ENCODE peak calls at places on chromosomes 4 and X, in nine cellular contexts. One of them, this sample, is unnamed. For H3K9me3, the result is how much of the 10 kb centered on the place peaks cover.

GRCh38 chrX:24026403-24026801 is 584 bp downstream of the KLHL15 start:
- DNase-seq in mucosa of descending colon: no peak
- DNase-seq in upper lobe of right lung: no peak
- DNase-seq in CD8-positive, alpha-beta memory T cell: no peak
- DNase-seq in IMR-90: no peak
- DNase-seq in lower lobe of right lung: no peak
- DNase-seq in heart left ventricle: no peak
- DNase-seq in Panc1: no peak
- DNase-seq in stomach: no peak
- DNase-seq in this sample: no peak

GRCh38 chr4:114364857-114365256 is 233.8 kb upstream of the UGT8 start:
- DNase-seq in mucosa of descending colon: no peak
- DNase-seq in upper lobe of right lung: no peak
- DNase-seq in CD8-positive, alpha-beta memory T cell: no peak
- DNase-seq in IMR-90: peak
- DNase-seq in lower lobe of right lung: no peak
- DNase-seq in heart left ventricle: peak
- DNase-seq in Panc1: no peak
- DNase-seq in stomach: no peak
- DNase-seq in this sample: no peak

GRCh38 chr4:2141762-2142520 is 82.8 kb downstream of the NAT8L start:
- DNase-seq in mucosa of descending colon: no peak
- DNase-seq in upper lobe of right lung: no peak
- DNase-seq in CD8-positive, alpha-beta memory T cell: no peak
- DNase-seq in IMR-90: no peak
- DNase-seq in lower lobe of right lung: no peak
- DNase-seq in heart left ventricle: no peak
- DNase-seq in Panc1: no peak
- DNase-seq in stomach: no peak
- DNase-seq in this sample: no peak

GRCh38 chr4:150297861-150298474 is 219.7 kb downstream of the DCLK2 start:
- DNase-seq in mucosa of descending colon: no peak
- DNase-seq in upper lobe of right lung: no peak
- DNase-seq in CD8-positive, alpha-beta memory T cell: no peak
- DNase-seq in IMR-90: peak
- DNase-seq in lower lobe of right lung: no peak
- DNase-seq in heart left ventricle: no peak
- DNase-seq in Panc1: no peak
- DNase-seq in stomach: no peak
- DNase-seq in this sample: no peak

GRCh38 chr4:64756016-64756415 is 346.8 kb upstream of the TECRL start:
- DNase-seq in mucosa of descending colon: no peak
- DNase-seq in upper lobe of right lung: no peak
- DNase-seq in CD8-positive, alpha-beta memory T cell: no peak
- DNase-seq in IMR-90: no peak
- DNase-seq in lower lobe of right lung: no peak
- DNase-seq in heart left ventricle: no peak
- DNase-seq in Panc1: no peak
- DNase-seq in stomach: no peak
- DNase-seq in this sample: no peak

GRCh38 chr4:16617416-16617815 is 281.0 kb downstream of the LDB2 start:
- DNase-seq in mucosa of descending colon: no peak
- DNase-seq in upper lobe of right lung: no peak
- DNase-seq in CD8-positive, alpha-beta memory T cell: no peak
- DNase-seq in IMR-90: peak
- DNase-seq in lower lobe of right lung: no peak
- DNase-seq in heart left ventricle: no peak
- DNase-seq in Panc1: no peak
- DNase-seq in stomach: no peak
- DNase-seq in this sample: no peak

GRCh38 chrX:96703379-96703778 is 18.7 kb downstream of the DIAPH2 start:
- DNase-seq in mucosa of descending colon: no peak
- DNase-seq in upper lobe of right lung: no peak
- DNase-seq in CD8-positive, alpha-beta memory T cell: no peak
- DNase-seq in IMR-90: no peak
- DNase-seq in lower lobe of right lung: no peak
- DNase-seq in heart left ventricle: no peak
- DNase-seq in Panc1: no peak
- DNase-seq in stomach: no peak
- DNase-seq in this sample: no peak

GRCh38 chr4:185138161-185138560 is 4.9 kb upstream of the SLC25A4 start:
- DNase-seq in mucosa of descending colon: no peak
- DNase-seq in upper lobe of right lung: no peak
- DNase-seq in CD8-positive, alpha-beta memory T cell: no peak
- DNase-seq in IMR-90: no peak
- DNase-seq in lower lobe of right lung: no peak
- DNase-seq in heart left ventricle: no peak
- DNase-seq in Panc1: no peak
- DNase-seq in stomach: no peak
- DNase-seq in this sample: no peak

GRCh38 chrX:68833855-68834331 is 5.1 kb downstream of the EFNB1 start:
- DNase-seq in mucosa of descending colon: peak
- DNase-seq in upper lobe of right lung: no peak
- DNase-seq in CD8-positive, alpha-beta memory T cell: no peak
- DNase-seq in IMR-90: no peak
- DNase-seq in lower lobe of right lung: no peak
- DNase-seq in heart left ventricle: peak
- DNase-seq in Panc1: no peak
- DNase-seq in stomach: no peak
- DNase-seq in this sample: no peak

GRCh38 chr4:158796370-158797140 is 27.7 kb downstream of the FNIP2 start:
- DNase-seq in mucosa of descending colon: no peak
- DNase-seq in upper lobe of right lung: peak
- DNase-seq in CD8-positive, alpha-beta memory T cell: no peak
- DNase-seq in IMR-90: peak
- DNase-seq in lower lobe of right lung: peak
- DNase-seq in heart left ventricle: peak
- DNase-seq in Panc1: no peak
- DNase-seq in stomach: no peak
- DNase-seq in this sample: no peak

GRCh38 chr4:9704551-9705332 is 76.7 kb upstream of the DRD5 start:
- DNase-seq in mucosa of descending colon: no peak
- DNase-seq in upper lobe of right lung: no peak
- DNase-seq in CD8-positive, alpha-beta memory T cell: no peak
- DNase-seq in IMR-90: no peak
- DNase-seq in lower lobe of right lung: no peak
- DNase-seq in heart left ventricle: no peak
- DNase-seq in Panc1: no peak
- DNase-seq in stomach: no peak
- DNase-seq in this sample: no peak

GRCh38 chr4:174218127-174218790 is 65.2 kb downstream of the FBXO8 start:
- DNase-seq in mucosa of descending colon: no peak
- DNase-seq in upper lobe of right lung: no peak
- DNase-seq in CD8-positive, alpha-beta memory T cell: no peak
- DNase-seq in IMR-90: no peak
- DNase-seq in lower lobe of right lung: no peak
- DNase-seq in heart left ventricle: no peak
- DNase-seq in Panc1: no peak
- DNase-seq in stomach: no peak
- DNase-seq in this sample: no peak

GRCh38 chr4:5992171-5993062 is 25.8 kb downstream of the C4orf50 start:
- DNase-seq in mucosa of descending colon: no peak
- DNase-seq in upper lobe of right lung: peak
- DNase-seq in CD8-positive, alpha-beta memory T cell: no peak
- DNase-seq in IMR-90: no peak
- DNase-seq in lower lobe of right lung: no peak
- DNase-seq in heart left ventricle: no peak
- DNase-seq in Panc1: no peak
- DNase-seq in stomach: no peak
- DNase-seq in this sample: no peak

GRCh38 chrX:84186603-84187358 is 1.2 kb downstream of the RPS6KA6 start:
- DNase-seq in mucosa of descending colon: no peak
- DNase-seq in upper lobe of right lung: no peak
- DNase-seq in CD8-positive, alpha-beta memory T cell: no peak
- DNase-seq in IMR-90: peak
- DNase-seq in lower lobe of right lung: no peak
- DNase-seq in heart left ventricle: no peak
- DNase-seq in Panc1: no peak
- DNase-seq in stomach: no peak
- DNase-seq in this sample: no peak

GRCh38 chr4:40486534-40486933 is 143.1 kb downstream of the RBM47 start:
- DNase-seq in mucosa of descending colon: no peak
- DNase-seq in upper lobe of right lung: no peak
- DNase-seq in CD8-positive, alpha-beta memory T cell: no peak
- DNase-seq in IMR-90: peak
- DNase-seq in lower lobe of right lung: no peak
- DNase-seq in heart left ventricle: no peak
- DNase-seq in Panc1: no peak
- DNase-seq in stomach: no peak
- DNase-seq in this sample: no peak

GRCh38 chrX:107730991-107731766 is 44.4 kb downstream of the TSC22D3 start:
- DNase-seq in mucosa of descending colon: no peak
- DNase-seq in upper lobe of right lung: no peak
- DNase-seq in CD8-positive, alpha-beta memory T cell: no peak
- DNase-seq in IMR-90: peak
- DNase-seq in lower lobe of right lung: no peak
- DNase-seq in heart left ventricle: no peak
- DNase-seq in Panc1: no peak
- DNase-seq in stomach: no peak
- DNase-seq in this sample: no peak

GRCh38 chr4:5892321-5893012 is 419 bp downstream of the CRMP1 start:
- DNase-seq in mucosa of descending colon: no peak
- DNase-seq in upper lobe of right lung: no peak
- DNase-seq in CD8-positive, alpha-beta memory T cell: no peak
- DNase-seq in IMR-90: no peak
- DNase-seq in lower lobe of right lung: no peak
- DNase-seq in heart left ventricle: no peak
- DNase-seq in Panc1: no peak
- DNase-seq in stomach: no peak
- DNase-seq in this sample: no peak

GRCh38 chr4:159455675-159456235 is 352.9 kb downstream of the RAPGEF2 start:
- DNase-seq in mucosa of descending colon: no peak
- DNase-seq in upper lobe of right lung: no peak
- DNase-seq in CD8-positive, alpha-beta memory T cell: no peak
- DNase-seq in IMR-90: peak
- DNase-seq in lower lobe of right lung: no peak
- DNase-seq in heart left ventricle: no peak
- DNase-seq in Panc1: peak
- DNase-seq in stomach: no peak
- DNase-seq in this sample: no peak

GRCh38 chrX:86946569-86946968 is 571.0 kb upstream of the KLHL4 start:
- DNase-seq in mucosa of descending colon: no peak
- DNase-seq in upper lobe of right lung: no peak
- DNase-seq in CD8-positive, alpha-beta memory T cell: no peak
- DNase-seq in IMR-90: peak
- DNase-seq in lower lobe of right lung: no peak
- DNase-seq in heart left ventricle: no peak
- DNase-seq in Panc1: peak
- DNase-seq in stomach: no peak
- DNase-seq in this sample: no peak

GRCh38 chrX:115344885-115345653 is 55.6 kb downstream of the LUZP4 start:
- DNase-seq in mucosa of descending colon: peak
- DNase-seq in upper lobe of right lung: peak
- DNase-seq in CD8-positive, alpha-beta memory T cell: no peak
- DNase-seq in IMR-90: peak
- DNase-seq in lower lobe of right lung: peak
- DNase-seq in heart left ventricle: peak
- DNase-seq in Panc1: peak
- DNase-seq in stomach: peak
- DNase-seq in this sample: no peak

DNA sequence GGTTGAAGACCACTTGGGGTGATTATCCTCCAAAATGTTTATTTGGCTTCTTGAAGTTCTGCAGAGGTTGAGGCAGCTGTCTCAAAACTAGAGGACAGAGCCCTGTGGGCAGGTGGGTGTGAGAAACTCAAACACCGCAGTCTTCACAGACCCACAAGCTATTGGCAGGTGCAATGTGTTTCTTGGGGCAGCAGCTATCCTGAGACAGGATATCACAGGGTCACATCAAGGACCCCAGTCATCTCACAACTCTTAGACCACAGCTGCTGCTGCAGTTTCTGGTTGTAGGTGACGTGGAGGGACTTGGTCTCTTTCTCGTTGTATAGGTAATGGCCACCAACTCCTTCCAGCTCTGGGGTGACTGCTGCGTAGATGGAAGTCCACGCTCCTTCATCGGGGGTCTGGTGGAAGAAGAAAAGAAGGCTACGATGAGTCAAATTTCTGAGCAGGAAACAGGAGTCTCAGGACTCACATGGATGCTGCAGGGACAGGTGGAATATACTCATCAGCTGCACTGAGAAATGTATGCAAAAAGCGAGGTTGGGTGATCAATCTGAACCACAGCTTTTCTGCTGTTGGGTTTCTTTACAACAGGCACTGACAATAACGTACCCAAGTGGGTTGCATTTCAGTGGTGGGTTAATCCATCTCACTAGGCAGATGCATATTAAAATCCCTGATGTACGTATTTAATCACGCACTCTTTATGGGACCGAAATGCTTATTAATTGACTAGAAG is 279.8 kb downstream of the DHRSX start:
- DNase-seq in mucosa of descending colon: no peak
- DNase-seq in upper lobe of right lung: no peak
- DNase-seq in CD8-positive, alpha-beta memory T cell: no peak
- DNase-seq in IMR-90: no peak
- DNase-seq in lower lobe of right lung: no peak
- DNase-seq in heart left ventricle: no peak
- DNase-seq in Panc1: no peak
- DNase-seq in stomach: no peak
- DNase-seq in this sample: no peak
- H3K9me3 ChIP-seq in mucosa of descending colon: under half
- H3K9me3 ChIP-seq in upper lobe of right lung: under half
- H3K9me3 ChIP-seq in CD8-positive, alpha-beta memory T cell: under half
- H3K9me3 ChIP-seq in IMR-90: under half
- H3K9me3 ChIP-seq in lower lobe of right lung: under half
- H3K9me3 ChIP-seq in heart left ventricle: under half
- H3K9me3 ChIP-seq in Panc1: under half
- H3K9me3 ChIP-seq in stomach: half or more
- H3K9me3 ChIP-seq in this sample: under half

GRCh38 chr4:71866212-71866885 is 82.5 kb upstream of the GC start:
- DNase-seq in mucosa of descending colon: no peak
- DNase-seq in upper lobe of right lung: no peak
- DNase-seq in CD8-positive, alpha-beta memory T cell: no peak
- DNase-seq in IMR-90: no peak
- DNase-seq in lower lobe of right lung: no peak
- DNase-seq in heart left ventricle: no peak
- DNase-seq in Panc1: no peak
- DNase-seq in stomach: no peak
- DNase-seq in this sample: no peak
- H3K9me3 ChIP-seq in mucosa of descending colon: under half
- H3K9me3 ChIP-seq in upper lobe of right lung: under half
- H3K9me3 ChIP-seq in CD8-positive, alpha-beta memory T cell: under half
- H3K9me3 ChIP-seq in IMR-90: under half
- H3K9me3 ChIP-seq in lower lobe of right lung: under half
- H3K9me3 ChIP-seq in heart left ventricle: under half
- H3K9me3 ChIP-seq in Panc1: under half
- H3K9me3 ChIP-seq in stomach: under half
- H3K9me3 ChIP-seq in this sample: under half

GRCh38 chr4:129063640-129064039 is 29.7 kb downstream of the SCLT1 start:
- DNase-seq in mucosa of descending colon: no peak
- DNase-seq in upper lobe of right lung: no peak
- DNase-seq in CD8-positive, alpha-beta memory T cell: no peak
- DNase-seq in IMR-90: no peak
- DNase-seq in lower lobe of right lung: no peak
- DNase-seq in heart left ventricle: no peak
- DNase-seq in Panc1: no peak
- DNase-seq in stomach: no peak
- DNase-seq in this sample: no peak
- H3K9me3 ChIP-seq in mucosa of descending colon: half or more
- H3K9me3 ChIP-seq in upper lobe of right lung: under half
- H3K9me3 ChIP-seq in CD8-positive, alpha-beta memory T cell: under half
- H3K9me3 ChIP-seq in IMR-90: under half
- H3K9me3 ChIP-seq in lower lobe of right lung: half or more
- H3K9me3 ChIP-seq in heart left ventricle: under half
- H3K9me3 ChIP-seq in Panc1: under half
- H3K9me3 ChIP-seq in stomach: half or more
- H3K9me3 ChIP-seq in this sample: under half

GRCh38 chr4:161332696-161333095 is 831.1 kb downstream of the FSTL5 start:
- DNase-seq in mucosa of descending colon: no peak
- DNase-seq in upper lobe of right lung: no peak
- DNase-seq in CD8-positive, alpha-beta memory T cell: no peak
- DNase-seq in IMR-90: no peak
- DNase-seq in lower lobe of right lung: no peak
- DNase-seq in heart left ventricle: no peak
- DNase-seq in Panc1: no peak
- DNase-seq in stomach: no peak
- DNase-seq in this sample: no peak
- H3K9me3 ChIP-seq in mucosa of descending colon: under half
- H3K9me3 ChIP-seq in upper lobe of right lung: under half
- H3K9me3 ChIP-seq in CD8-positive, alpha-beta memory T cell: under half
- H3K9me3 ChIP-seq in IMR-90: under half
- H3K9me3 ChIP-seq in lower lobe of right lung: under half
- H3K9me3 ChIP-seq in heart left ventricle: under half
- H3K9me3 ChIP-seq in Panc1: under half
- H3K9me3 ChIP-seq in stomach: under half
- H3K9me3 ChIP-seq in this sample: under half